ENCODE peak calls at places on chromosomes 11 and 22, in five cellular contexts. F is DND-41, H is colonic mucosa, X is stomach, D is H1. C is an unnamed sample.

GRCh38 chr11:67640021-67640757 is 626 bp upstream of the TBX10 start:
- DNase-seq in F (peak; percentile 43), H (peak; percentile 70), X (peak; percentile 79), D (peak; percentile 89), C (peak; percentile 47)

GRCh38 chr11:125372088-125372487 is 124.0 kb downstream of the FEZ1 start:
- DNase-seq in F (no peak), H (no peak), X (no peak), D (peak; percentile 54), C (no peak)

GRCh38 chr11:57483570-57483934 is 23.2 kb downstream of the RTN4RL2 start:
- DNase-seq in F (no peak), H (no peak), X (no peak), D (no peak), C (no peak)

GRCh38 chr11:20913113-20913512 is 243.7 kb downstream of the NELL1 start:
- DNase-seq in F (no peak), H (no peak), X (no peak), D (no peak), C (no peak)

GRCh38 chr11:34327804-34328631 is 29.8 kb downstream of the ABTB2 start:
- DNase-seq in F (no peak), H (no peak), X (no peak), D (no peak), C (no peak)

GRCh38 chr22:24441406-24442351 is 14.3 kb downstream of the ADORA2A start:
- DNase-seq in F (no peak), H (no peak), X (peak; percentile 21), D (no peak), C (no peak)

GRCh38 chr11:17972987-17973386 is 39.9 kb downstream of the SERGEF start:
- DNase-seq in F (peak; percentile 15), H (peak; percentile 20), X (no peak), D (peak; percentile 77), C (no peak)

GRCh38 chr11:44016129-44016528 is 31.7 kb upstream of the ACCSL start:
- DNase-seq in F (no peak), H (no peak), X (peak; percentile 24), D (peak; percentile 23), C (no peak)

GRCh38 chr11:111445586-111445985 is 66.5 kb upstream of the POU2AF1 start:
- DNase-seq in F (no peak), H (no peak), X (no peak), D (no peak), C (no peak)

GRCh38 chr11:130534525-130534924 is 86.1 kb downstream of the ADAMTS15 start:
- DNase-seq in F (no peak), H (no peak), X (no peak), D (no peak), C (no peak)

GRCh38 chr22:20106849-20107237 is 9.1 kb upstream of the RANBP1 start:
- DNase-seq in F (no peak), H (no peak), X (no peak), D (no peak), C (no peak)

GRCh38 chr11:35641206-35641885 is 21.2 kb upstream of the TRIM44 start:
- DNase-seq in F (no peak), H (no peak), X (no peak), D (no peak), C (no peak)

GRCh38 chr11:60175860-60176275 is 7.0 kb downstream of the MS4A6A start:
- DNase-seq in F (no peak), H (no peak), X (no peak), D (no peak), C (peak; percentile 42)

GRCh38 chr22:50684986-50685385 is 12.4 kb downstream of the SHANK3 start:
- DNase-seq in F (no peak), H (no peak), X (peak; percentile 13), D (no peak), C (no peak)

GRCh38 chr11:64245401-64245796 is 1.3 kb downstream of the PPP1R14B start:
- DNase-seq in F (peak; percentile 78), H (no peak), X (peak; percentile 66), D (no peak), C (no peak)

GRCh38 chr11:77473801-77474508 is at the start of gene PAK1:
- DNase-seq in F (peak; percentile 75), H (peak; percentile 93), X (peak; percentile 95), D (peak; percentile 94), C (peak; percentile 85)

GRCh38 chr22:32413715-32414114 is 1.7 kb upstream of the RTCB start:
- DNase-seq in F (no peak), H (no peak), X (no peak), D (no peak), C (no peak)

GRCh38 chr22:26086359-26086758 is 82.9 kb upstream of the SEZ6L start:
- DNase-seq in F (no peak), H (no peak), X (no peak), D (no peak), C (no peak)

GRCh38 chr22:33864723-33865130 is 55.5 kb downstream of the LARGE1 start:
- DNase-seq in F (no peak), H (no peak), X (no peak), D (no peak), C (no peak)

GRCh38 chr22:23565288-23565941 is 14.7 kb downstream of the IGLL1 start:
- DNase-seq in F (peak; percentile 73), H (peak; percentile 28), X (no peak), D (peak; percentile 76), C (no peak)

GRCh38 chr11:125141686-125142535 is 22.6 kb upstream of the PKNOX2 start:
- DNase-seq in F (peak; percentile 64), H (no peak), X (peak; percentile 51), D (peak; percentile 97), C (peak; percentile 41)

GRCh38 chr22:50738649-50739227 is 734 bp downstream of the ACR start:
- DNase-seq in F (no peak), H (no peak), X (peak; percentile 15), D (no peak), C (no peak)

GRCh38 chr11:64251986-64252837 is 882 bp downstream of the PLCB3 start:
- DNase-seq in F (no peak), H (peak; percentile 92), X (peak; percentile 78), D (peak; percentile 68), C (no peak)

GRCh38 chr22:21984793-21985192 is 2.2 kb upstream of the TOP3B start:
- DNase-seq in F (no peak), H (no peak), X (no peak), D (peak; percentile 78), C (no peak)

GRCh38 chr11:10072841-10073240 is 221.2 kb downstream of the SBF2 start:
- DNase-seq in F (no peak), H (no peak), X (no peak), D (no peak), C (no peak)

GRCh38 chr11:112012877-112013276 is 12.3 kb upstream of the DLAT start:
- DNase-seq in F (no peak), H (no peak), X (no peak), D (no peak), C (no peak)

GRCh38 chr11:44192015-44192380 is 96.5 kb downstream of the EXT2 start:
- DNase-seq in F (no peak), H (no peak), X (no peak), D (no peak), C (no peak)

GRCh38 chr11:10680956-10681487 is 12.5 kb downstream of the IRAG1 start:
- DNase-seq in F (no peak), H (no peak), X (no peak), D (no peak), C (no peak)

GRCh38 chr11:74134661-74135515 is 35.9 kb downstream of the C2CD3 start:
- DNase-seq in F (no peak), H (no peak), X (no peak), D (no peak), C (no peak)

GRCh38 chr22:37518509-37519267 is 527 bp downstream of the CARD10 start:
- DNase-seq in F (no peak), H (peak; percentile 73), X (no peak), D (peak; percentile 75), C (no peak)

GRCh38 chr22:11629661-11630385 is 3898.2 kb upstream of the OR11H1 start:
- DNase-seq in F (no peak), H (no peak), X (no peak), D (no peak), C (no peak)

GRCh38 chr11:31361743-31362142 is 7.8 kb downstream of the DCDC1 start:
- DNase-seq in F (no peak), H (no peak), X (no peak), D (no peak), C (no peak)

GRCh38 chr11:8028766-8029165 is 41.6 kb downstream of the EIF3F start:
- DNase-seq in F (no peak), H (no peak), X (no peak), D (peak; percentile 8), C (no peak)

GRCh38 chr22:46738961-46739870 is 1.2 kb upstream of the CERK start:
- DNase-seq in F (peak; percentile 52), H (peak; percentile 89), X (peak; percentile 73), D (peak; percentile 67), C (peak; percentile 48)
- TF ChIP-seq CTCF in F (peak; percentile 60), H (no peak), X (no peak), D (no peak), C (peak; percentile 25)

DNA sequence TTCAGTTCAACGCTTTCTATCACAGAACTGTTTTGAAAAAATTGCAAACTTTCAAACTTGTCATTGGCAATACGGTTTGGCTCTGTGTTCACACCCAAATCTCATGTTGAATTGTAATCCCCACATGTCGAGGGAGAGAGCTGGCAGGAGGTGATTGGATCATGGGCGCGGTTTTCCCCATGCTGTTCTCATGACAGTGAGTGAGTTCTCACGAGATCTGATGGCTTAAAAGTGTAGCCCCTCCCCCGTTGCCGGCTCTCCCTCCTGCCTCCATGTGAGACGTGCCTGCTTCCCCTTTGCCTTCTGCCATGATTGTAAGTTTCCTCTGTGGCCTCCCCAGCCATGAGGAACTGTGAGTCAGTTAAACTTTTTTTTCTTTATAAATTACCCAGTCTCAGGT is 1144.0 kb downstream of the BRD1 start:
- DNase-seq in F (no peak), H (no peak), X (no peak), D (no peak), C (no peak)
- H3K27me3 ChIP-seq in F (no peaks in the 10 kb centered on the region), H (no peaks in the 10 kb centered on the region), X (no peaks in the 10 kb centered on the region), D (no peaks in the 10 kb centered on the region), C (no peaks in the 10 kb centered on the region)

GRCh38 chr11:984576-984975 is 51.9 kb downstream of the MUC6 start:
- DNase-seq in F (no peak), H (no peak), X (no peak), D (no peak), C (no peak)
- H3K36me3 ChIP-seq in F (peaks cover 75% of the 10 kb centered on the region), H (peaks cover 5% of the 10 kb centered on the region), X (peaks cover 98% of the 10 kb centered on the region), D (peaks cover 53% of the 10 kb centered on the region), C (peaks cover 31% of the 10 kb centered on the region)

GRCh38 chr11:69640995-69641581 is at the start of gene CCND1:
- DNase-seq in F (no peak), H (peak; percentile 82), X (peak; percentile 75), D (peak; percentile 83), C (no peak)
- TF ChIP-seq CTCF in F (no peak), H (no peak), X (no peak), D (no peak), C (peak; percentile 13)

DNA sequence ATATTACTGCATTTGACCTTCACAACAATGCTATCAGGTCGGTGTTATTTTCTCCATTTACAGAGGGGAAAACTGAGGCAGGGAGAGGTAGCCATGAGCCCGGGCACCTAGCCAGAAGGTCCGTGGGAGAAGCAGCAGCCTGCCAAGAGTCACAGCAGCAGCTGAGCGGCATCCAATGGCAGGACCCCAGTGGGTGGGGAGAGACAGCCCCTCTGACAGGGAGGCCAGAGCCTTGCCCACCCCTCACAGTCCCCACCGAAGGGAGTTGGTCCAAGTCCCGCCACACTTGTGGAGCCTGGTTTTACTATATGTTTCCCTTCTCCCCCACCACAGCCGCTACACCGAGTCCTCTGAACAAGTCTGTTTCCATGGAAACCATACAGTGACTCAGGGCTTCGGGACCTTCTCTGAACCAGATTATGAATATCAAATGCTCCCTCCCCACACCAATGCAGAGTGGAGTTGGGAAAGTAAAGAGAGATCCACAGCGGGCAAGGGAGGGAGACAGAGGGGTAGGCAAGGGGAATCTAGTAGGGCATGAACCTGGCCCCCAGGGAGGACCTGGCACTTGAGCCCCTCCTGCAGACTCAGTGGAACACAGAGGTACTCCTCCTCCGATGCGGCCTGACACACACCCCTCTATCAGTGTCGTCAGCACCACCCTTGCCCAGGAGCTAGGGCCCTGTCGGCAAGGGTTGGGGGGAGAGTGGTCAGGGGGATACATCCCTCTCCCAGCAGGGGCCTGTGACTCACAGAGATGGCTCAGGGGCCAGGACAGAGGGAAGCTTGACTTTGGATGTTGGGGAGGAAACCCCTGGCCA is 2.5 kb downstream of the CHST1 start:
- DNase-seq in F (peak; percentile 25), H (no peak), X (no peak), D (no peak), C (no peak)
- H3K27me3 ChIP-seq in F (peaks cover 34% of the 10 kb centered on the region), H (peaks cover 38% of the 10 kb centered on the region), X (peaks cover 81% of the 10 kb centered on the region), D (peaks cover 40% of the 10 kb centered on the region), C (peaks cover 18% of the 10 kb centered on the region)

C was measured in GM06990.